ENCODE peak calls at places on chromosomes 13 and 19, in five cellular contexts. Z, Y, D, A and P are unnamed samples.

GRCh38 chr13:28826368-28826767 is 6.2 kb downstream of the MTUS2 start:
- DNase-seq in Z (no peak), Y (no peak), D (no peak), A (no peak), P (no peak)

GRCh38 chr19:5718032-5718578 is 1.8 kb downstream of the LONP1 start:
- DNase-seq in Z (peak), Y (no peak), D (no peak), A (no peak), P (no peak)

GRCh38 chr13:112931028-112931934 is 37.7 kb upstream of the MCF2L start:
- DNase-seq in Z (no peak), Y (no peak), D (no peak), A (no peak), P (no peak)

GRCh38 chr13:42893346-42893745 is 98.7 kb downstream of the EPSTI1 start:
- DNase-seq in Z (no peak), Y (no peak), D (no peak), A (no peak), P (no peak)

GRCh38 chr13:50990540-50991506 is 81.2 kb downstream of the RNASEH2B start:
- DNase-seq in Z (no peak), Y (peak), D (no peak), A (no peak), P (no peak)

GRCh38 chr19:46882034-46882433 is 21.2 kb downstream of the ARHGAP35 start:
- DNase-seq in Z (no peak), Y (no peak), D (no peak), A (no peak), P (no peak)

GRCh38 chr19:1942934-1943555 is 2.1 kb downstream of the CSNK1G2 start:
- DNase-seq in Z (no peak), Y (no peak), D (no peak), A (no peak), P (no peak)

GRCh38 chr19:2424686-2425621 is 2.4 kb downstream of the TIMM13 start:
- DNase-seq in Z (no peak), Y (peak), D (no peak), A (no peak), P (peak)

GRCh38 chr13:25987987-25988386 is 63.8 kb downstream of the SHISA2 start:
- DNase-seq in Z (no peak), Y (no peak), D (no peak), A (no peak), P (no peak)

GRCh38 chr19:48036765-48037164 is 7.1 kb downstream of the CABP5 start:
- DNase-seq in Z (no peak), Y (no peak), D (no peak), A (no peak), P (no peak)

GRCh38 chr13:113656015-113656588 is 1.9 kb downstream of the ATP4B start:
- DNase-seq in Z (no peak), Y (no peak), D (no peak), A (no peak), P (peak)

GRCh38 chr13:45162194-45162593 is 38.7 kb downstream of the KCTD4 start:
- DNase-seq in Z (no peak), Y (no peak), D (no peak), A (no peak), P (no peak)

GRCh38 chr13:104460553-104460952 is 1394.3 kb upstream of the SLC10A2 start:
- DNase-seq in Z (no peak), Y (no peak), D (no peak), A (no peak), P (no peak)

GRCh38 chr19:18388328-18389094 is 2.6 kb downstream of the GDF15 start:
- DNase-seq in Z (peak), Y (peak), D (peak), A (peak), P (peak)

GRCh38 chr19:2575734-2576481 is 100.0 kb downstream of the GADD45B start:
- DNase-seq in Z (no peak), Y (no peak), D (no peak), A (no peak), P (peak)

GRCh38 chr19:12052057-12052570 is 647 bp downstream of the ZNF878 start:
- DNase-seq in Z (no peak), Y (no peak), D (no peak), A (no peak), P (no peak)

GRCh38 chr13:105116966-105117365 is 1418.5 kb downstream of the EFNB2 start:
- DNase-seq in Z (no peak), Y (no peak), D (no peak), A (no peak), P (no peak)

GRCh38 chr13:109214393-109214792 is 572.0 kb downstream of the IRS2 start:
- DNase-seq in Z (no peak), Y (no peak), D (no peak), A (no peak), P (no peak)

GRCh38 chr13:57946361-57946760 is 314.8 kb downstream of the PCDH17 start:
- DNase-seq in Z (no peak), Y (no peak), D (no peak), A (no peak), P (no peak)

GRCh38 chr19:24060687-24061356 is 26.2 kb upstream of the ZNF254 start:
- DNase-seq in Z (no peak), Y (no peak), D (no peak), A (no peak), P (no peak)

GRCh38 chr13:35630551-35631275 is 154.2 kb upstream of the MAB21L1 start:
- DNase-seq in Z (no peak), Y (peak), D (no peak), A (no peak), P (no peak)

GRCh38 chr19:54448037-54448773 is 794 bp upstream of the LENG8 start:
- DNase-seq in Z (peak), Y (no peak), D (no peak), A (no peak), P (no peak)